ENCODE peak calls at places on chromosomes 7 and 10, in four cellular contexts. C, Q, O and T are unnamed samples.

GRCh38 chr7:87506243-87507180 is 31.0 kb upstream of the ABCB4 start:
- DNase-seq in C (no peak), Q (no peak), O (no peak), T (no peak)

GRCh38 chr7:23333671-23334246 is 34.6 kb downstream of the MALSU1 start:
- DNase-seq in C (no peak), Q (no peak), O (no peak), T (no peak)

GRCh38 chr7:131733604-131734003 is 177.2 kb upstream of the PODXL start:
- DNase-seq in C (no peak), Q (no peak), O (no peak), T (no peak)

GRCh38 chr7:70477051-70478010 is 654.6 kb upstream of the GALNT17 start:
- DNase-seq in C (no peak), Q (no peak), O (no peak), T (no peak)

GRCh38 chr7:137606061-137606674 is 240.6 kb downstream of the DGKI start:
- DNase-seq in C (no peak), Q (no peak), O (peak; percentile 10), T (no peak)

GRCh38 chr7:80614911-80615310 is 23.5 kb upstream of the CD36 start:
- DNase-seq in C (no peak), Q (no peak), O (no peak), T (no peak)

GRCh38 chr7:43756368-43757072 is 2.0 kb upstream of the BLVRA start:
- DNase-seq in C (no peak), Q (no peak), O (no peak), T (peak; percentile 23)

GRCh38 chr7:28176174-28176573 is 4.4 kb downstream of the JAZF1 start:
- DNase-seq in C (no peak), Q (no peak), O (no peak), T (no peak)

GRCh38 chr10:74306227-74306982 is 155.4 kb downstream of the ADK start:
- DNase-seq in C (no peak), Q (no peak), O (no peak), T (no peak)

GRCh38 chr7:19122018-19122588 is 4.7 kb upstream of the TWIST1 start:
- DNase-seq in C (no peak), Q (no peak), O (no peak), T (no peak)

GRCh38 chr10:128178319-128178937 is 52.2 kb upstream of the MKI67 start:
- DNase-seq in C (peak; percentile 77), Q (no peak), O (no peak), T (peak; percentile 73)

GRCh38 chr7:32275216-32275979 is 205.2 kb upstream of the PDE1C start:
- DNase-seq in C (no peak), Q (no peak), O (no peak), T (no peak)

GRCh38 chr7:151793531-151793935 is 83.4 kb downstream of the PRKAG2 start:
- DNase-seq in C (no peak), Q (peak; percentile 79), O (no peak), T (no peak)

GRCh38 chr10:88385601-88386203 is 197.4 kb downstream of the RNLS start:
- DNase-seq in C (peak; percentile 81), Q (peak; percentile 58), O (peak; percentile 29), T (peak; percentile 94)

GRCh38 chr10:21600804-21601512 is 66.9 kb downstream of the MLLT10 start:
- DNase-seq in C (no peak), Q (no peak), O (no peak), T (no peak)

GRCh38 chr10:128268015-128268722 is 141.9 kb upstream of the MKI67 start:
- DNase-seq in C (no peak), Q (no peak), O (peak; percentile 60), T (peak; percentile 32)

GRCh38 chr7:192701-193536 is 548 bp downstream of the FAM20C start:
- DNase-seq in C (no peak), Q (no peak), O (no peak), T (no peak)

GRCh38 chr10:71771821-71772617 is 1.3 kb downstream of the VSIR start:
- DNase-seq in C (peak; percentile 57), Q (peak; percentile 74), O (no peak), T (no peak)

GRCh38 chr10:126064512-126064911 is 168.1 kb downstream of the FANK1 start:
- DNase-seq in C (no peak), Q (no peak), O (no peak), T (no peak)

GRCh38 chr10:78316451-78316931 is 282.8 kb downstream of the RPS24 start:
- DNase-seq in C (no peak), Q (peak; percentile 20), O (no peak), T (no peak)

GRCh38 chr7:7977774-7978173 is 9.2 kb downstream of the GLCCI1 start:
- DNase-seq in C (no peak), Q (no peak), O (no peak), T (no peak)

GRCh38 chr10:29598861-29599311 is 35.9 kb downstream of the SVIL start:
- DNase-seq in C (no peak), Q (no peak), O (no peak), T (no peak)

GRCh38 chr7:83096065-83096580 is 66.6 kb downstream of the PCLO start:
- DNase-seq in C (no peak), Q (no peak), O (no peak), T (no peak)

GRCh38 chr7:156515911-156516790 is 124.4 kb upstream of the RNF32 start:
- DNase-seq in C (no peak), Q (no peak), O (peak; percentile 24), T (no peak)

GRCh38 chr10:87723500-87723899 is 63.8 kb downstream of the PAPSS2 start:
- DNase-seq in C (no peak), Q (no peak), O (no peak), T (no peak)

GRCh38 chr10:13404791-13405190 is 56.7 kb upstream of the SEPHS1 start:
- DNase-seq in C (no peak), Q (no peak), O (no peak), T (no peak)

GRCh38 chr7:9264395-9264794 is 831.0 kb downstream of the NXPH1 start:
- DNase-seq in C (no peak), Q (no peak), O (no peak), T (no peak)

GRCh38 chr10:84590794-84591193 is 262.4 kb downstream of the CCSER2 start:
- DNase-seq in C (no peak), Q (no peak), O (peak; percentile 82), T (no peak)

GRCh38 chr10:87771871-87772500 is 46.0 kb downstream of the ATAD1 start:
- DNase-seq in C (no peak), Q (no peak), O (no peak), T (no peak)